ENCODE peak calls at places on chromosomes 13 and 19, in ten cellular contexts. S is brain microvascular endothelial cell; F is ovary; C is NCI-H460; Q is activated T-helper 9 cell treated with anti-CD3 and anti-CD28 coated beads, Interleukin-2, amount 50 U/mL, for 16 hours; W is fibroblast of pulmonary artery; V is right cardiac atrium; P is HFFc6; N is EL; J is effector CD4-positive, alpha-beta T cell. H is an unnamed sample.

GRCh38 chr13:26325876-26326275 is 71.9 kb downstream of the CDK8 start:
- DNase-seq in P (no peak), N (no peak), F (no peak), C (no peak), V (no peak), J (no peak), W (peak; percentile 10), S (no peak), Q (no peak), H (no peak)

GRCh38 chr13:72850959-72851677 is 69.2 kb downstream of the PIBF1 start:
- DNase-seq in C (no peak), P (no peak), J (no peak), S (no peak), F (no peak), Q (no peak), W (no peak), V (no peak), N (no peak), H (no peak)

GRCh38 chr13:40922437-40923040 is 96.6 kb downstream of the ELF1 start:
- DNase-seq in P (no peak), S (no peak), V (peak; percentile 69), F (peak; percentile 41), W (no peak), C (no peak), J (no peak), Q (no peak), N (no peak), H (no peak)

GRCh38 chr13:98853791-98854191 is 101.3 kb upstream of the SLC15A1 start:
- DNase-seq in V (no peak), W (peak; percentile 31), N (peak; percentile 14), P (peak; percentile 53), Q (peak; percentile 13), J (no peak), C (no peak), S (peak; percentile 24), F (no peak), H (peak; percentile 74)

GRCh38 chr19:10699650-10700335 is 1.4 kb upstream of the QTRT1 start:
- DNase-seq in N (peak; percentile 66), P (peak; percentile 46), F (no peak), Q (peak; percentile 55), C (peak; percentile 49), W (peak; percentile 76), S (peak; percentile 73), V (peak; percentile 71), J (peak; percentile 64), H (peak; percentile 78)

GRCh38 chr13:76965759-76966421 is 17.6 kb downstream of the ACOD1 start:
- DNase-seq in C (no peak), F (peak; percentile 79), S (peak; percentile 62), V (peak; percentile 90), W (peak; percentile 84), J (no peak), P (peak; percentile 88), Q (no peak), N (peak; percentile 81), H (peak; percentile 92)

GRCh38 chr13:45537506-45537905 is 72.8 kb downstream of the COG3 start:
- DNase-seq in V (no peak), S (no peak), W (no peak), J (no peak), P (no peak), C (no peak), N (no peak), F (no peak), Q (no peak), H (peak; percentile 34)

GRCh38 chr19:34480491-34480890 is 1.1 kb upstream of the WTIP start:
- DNase-seq in W (no peak), J (no peak), C (no peak), V (no peak), F (peak; percentile 39), Q (no peak), P (no peak), N (no peak), S (no peak), H (no peak)

GRCh38 chr13:44747179-44747578 is 171.0 kb upstream of the TSC22D1 start:
- DNase-seq in J (no peak), N (no peak), P (no peak), C (no peak), Q (no peak), V (peak; percentile 64), F (no peak), S (no peak), W (no peak), H (no peak)

GRCh38 chr19:3289971-3290569 is 65.6 kb downstream of the CELF5 start:
- DNase-seq in W (no peak), P (no peak), S (no peak), N (no peak), F (no peak), V (no peak), C (no peak), Q (no peak), J (no peak), H (no peak)